ENCODE peak calls at places on chromosome 6, in four cellular contexts. R is GM23248, J is IMR-90, C is HCT116. N is an unnamed sample.

GRCh38 chr6:134741193-134741521 is 208.7 kb downstream of the ALDH8A1 start:
- DNase-seq in R (no peak), C (no peak), J (no peak), N (peak)

GRCh38 chr6:26286168-26286854 is 78.7 kb upstream of the BTN3A2 start:
- DNase-seq in J (peak), R (peak), C (no peak), N (peak)

GRCh38 chr6:49606696-49607390 is 29.8 kb downstream of the RHAG start:
- DNase-seq in J (peak), R (peak), C (peak), N (peak)

GRCh38 chr6:4466260-4466659 is 309.9 kb upstream of the CDYL start:
- DNase-seq in C (no peak), J (peak), R (no peak), N (no peak)

GRCh38 chr6:158991017-158991723 is 8.8 kb downstream of the RSPH3 start:
- DNase-seq in J (no peak), R (no peak), C (no peak), N (no peak)

GRCh38 chr6:158766621-158767435 is 52.3 kb downstream of the EZR start:
- DNase-seq in R (no peak), C (no peak), J (no peak), N (no peak)

GRCh38 chr6:22657341-22657985 is 88.1 kb downstream of the HDGFL1 start:
- DNase-seq in C (no peak), J (no peak), R (no peak), N (no peak)

GRCh38 chr6:18293192-18293904 is 29.0 kb upstream of the DEK start:
- DNase-seq in J (peak), C (no peak), R (peak), N (peak)

GRCh38 chr6:114315841-114316595 is 26.8 kb downstream of the HS3ST5 start:
- DNase-seq in R (no peak), C (no peak), J (no peak), N (no peak)

GRCh38 chr6:148508401-148509151 is 165.9 kb downstream of the SASH1 start:
- DNase-seq in J (peak), R (peak), C (no peak), N (peak)

GRCh38 chr6:35214869-35215664 is 1.3 kb downstream of the SCUBE3 start:
- DNase-seq in J (peak), C (no peak), R (peak), N (peak)
- H3K9ac ChIP-seq in J (peak), C (no peak), R (peak), N (no peak)

DNA sequence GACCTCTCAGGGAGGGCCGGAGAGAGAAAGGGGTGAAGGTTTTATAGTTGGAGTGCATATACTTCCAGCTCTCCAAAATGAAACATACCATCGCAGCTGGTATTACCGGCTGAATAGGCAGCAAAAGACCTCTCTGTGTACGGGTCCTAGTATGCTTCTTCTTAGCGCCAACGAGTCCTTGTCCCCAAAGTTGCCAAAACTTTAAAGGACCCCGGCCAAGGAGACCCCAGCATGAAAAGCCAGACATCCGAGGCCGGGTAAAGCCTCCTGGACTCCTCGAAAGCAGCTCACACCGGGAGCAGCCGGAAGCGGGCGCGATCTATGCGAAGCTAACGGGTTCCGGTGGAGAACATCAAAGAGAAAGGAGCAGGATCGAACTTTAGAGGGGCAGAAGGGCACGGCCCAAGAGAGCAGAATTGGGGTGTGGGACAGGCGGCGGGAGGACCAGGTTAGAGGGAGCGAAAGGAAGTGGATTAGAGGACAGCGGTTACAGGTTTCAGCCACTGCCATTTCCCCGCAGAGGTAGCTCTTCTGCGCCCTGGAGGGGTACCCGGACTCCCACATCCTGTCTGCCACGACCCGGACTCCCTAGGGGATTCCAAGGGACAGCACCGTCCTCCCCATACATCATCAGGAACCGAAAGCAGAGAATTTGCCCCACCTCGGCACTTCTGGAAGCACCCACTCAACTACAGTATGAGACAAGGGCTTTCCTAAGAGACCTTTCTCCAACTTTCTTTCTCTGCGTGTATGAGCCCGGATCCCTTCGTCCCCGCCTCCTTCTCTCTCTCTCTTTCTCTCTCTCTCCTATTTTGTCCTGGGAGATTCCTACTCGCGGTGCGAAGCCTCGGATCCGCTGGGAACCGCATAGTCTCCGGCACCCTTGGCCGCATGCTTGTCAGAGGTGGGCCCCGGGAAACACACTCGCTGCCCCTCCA is 602 bp upstream of the VGLL2 start:
- DNase-seq in J (no peak), R (peak), C (no peak), N (peak)
- H3K9ac ChIP-seq in J (no peak), R (no peak), C (no peak), N (no peak)

GRCh38 chr6:125808060-125808459 is 17.3 kb downstream of the NCOA7 start:
- DNase-seq in C (no peak), R (no peak), J (no peak), N (peak)
- H3K9ac ChIP-seq in C (no peak), R (no peak), J (no peak), N (no peak)

DNA sequence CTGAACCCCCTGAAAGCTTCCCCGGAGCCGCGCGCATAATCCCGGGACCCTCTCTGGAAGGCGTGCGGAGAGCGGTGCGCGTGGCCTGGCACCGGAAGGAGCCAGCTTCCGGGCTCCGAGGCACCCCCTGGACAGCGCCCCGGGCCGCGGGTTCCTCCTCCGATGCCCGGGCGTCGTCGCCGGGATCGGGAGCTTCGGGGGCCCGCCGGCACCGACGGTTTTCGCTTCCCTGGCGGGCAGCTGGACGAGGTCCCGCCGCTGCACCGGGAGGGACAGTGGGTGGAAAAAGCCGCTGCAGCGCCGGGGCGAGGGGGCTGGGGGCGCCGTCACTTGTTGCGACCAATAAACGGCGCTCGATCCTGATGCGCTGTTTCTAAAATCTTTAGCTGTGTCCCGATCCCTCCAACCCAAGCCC is 573 bp upstream of the SLC35D3 start:
- DNase-seq in J (no peak), R (peak), C (no peak), N (no peak)
- H3K9ac ChIP-seq in J (no peak), R (no peak), C (no peak), N (no peak)

N was measured in trophoblast cell.